ENCODE peak calls at places on chromosome 15, in six cellular contexts. One of them, this sample, is unnamed.

GRCh38 chr15:80563372-80563997 is 131.6 kb upstream of the ABHD17C start:
- DNase-seq in fibroblast of pulmonary artery: no peak
- DNase-seq in choroid plexus epithelial cell: no peak
- DNase-seq in transverse colon: no peak
- DNase-seq in psoas muscle: no peak
- DNase-seq in adrenal gland: no peak
- DNase-seq in this sample: peak; percentile 3

GRCh38 chr15:83695246-83695645 is 41.3 kb downstream of the ADAMTSL3 start:
- DNase-seq in fibroblast of pulmonary artery: no peak
- DNase-seq in choroid plexus epithelial cell: peak; percentile 54
- DNase-seq in transverse colon: no peak
- DNase-seq in psoas muscle: no peak
- DNase-seq in adrenal gland: no peak
- DNase-seq in this sample: no peak

GRCh38 chr15:73923488-73924164 is 2.6 kb upstream of the LOXL1 start:
- DNase-seq in fibroblast of pulmonary artery: no peak
- DNase-seq in choroid plexus epithelial cell: no peak
- DNase-seq in transverse colon: no peak
- DNase-seq in psoas muscle: no peak
- DNase-seq in adrenal gland: no peak
- DNase-seq in this sample: no peak

GRCh38 chr15:76973906-76974305 is 21.0 kb upstream of the PSTPIP1 start:
- DNase-seq in fibroblast of pulmonary artery: no peak
- DNase-seq in choroid plexus epithelial cell: no peak
- DNase-seq in transverse colon: no peak
- DNase-seq in psoas muscle: no peak
- DNase-seq in adrenal gland: no peak
- DNase-seq in this sample: no peak

GRCh38 chr15:42152196-42152920 is 4.1 kb downstream of the PLA2G4F start:
- DNase-seq in fibroblast of pulmonary artery: no peak
- DNase-seq in choroid plexus epithelial cell: no peak
- DNase-seq in transverse colon: peak; percentile 73
- DNase-seq in psoas muscle: peak; percentile 51
- DNase-seq in adrenal gland: no peak
- DNase-seq in this sample: no peak

GRCh38 chr15:79942656-79943481 is 28.1 kb downstream of the BCL2A1 start:
- DNase-seq in fibroblast of pulmonary artery: no peak
- DNase-seq in choroid plexus epithelial cell: peak; percentile 66
- DNase-seq in transverse colon: no peak
- DNase-seq in psoas muscle: no peak
- DNase-seq in adrenal gland: no peak
- DNase-seq in this sample: no peak

GRCh38 chr15:67003586-67003985 is 61.8 kb upstream of the SMAD3 start:
- DNase-seq in fibroblast of pulmonary artery: peak; percentile 12
- DNase-seq in choroid plexus epithelial cell: no peak
- DNase-seq in transverse colon: no peak
- DNase-seq in psoas muscle: no peak
- DNase-seq in adrenal gland: no peak
- DNase-seq in this sample: no peak

GRCh38 chr15:35522061-35522460 is 23.9 kb downstream of the DPH6 start:
- DNase-seq in fibroblast of pulmonary artery: peak; percentile 52
- DNase-seq in choroid plexus epithelial cell: peak; percentile 51
- DNase-seq in transverse colon: no peak
- DNase-seq in psoas muscle: no peak
- DNase-seq in adrenal gland: no peak
- DNase-seq in this sample: no peak

GRCh38 chr15:99436472-99437314 is 129.1 kb upstream of the MEF2A start:
- DNase-seq in fibroblast of pulmonary artery: no peak
- DNase-seq in choroid plexus epithelial cell: no peak
- DNase-seq in transverse colon: no peak
- DNase-seq in psoas muscle: no peak
- DNase-seq in adrenal gland: no peak
- DNase-seq in this sample: no peak

GRCh38 chr15:92724144-92724543 is 68.6 kb upstream of the FAM174B start:
- DNase-seq in fibroblast of pulmonary artery: no peak
- DNase-seq in choroid plexus epithelial cell: no peak
- DNase-seq in transverse colon: no peak
- DNase-seq in psoas muscle: no peak
- DNase-seq in adrenal gland: no peak
- DNase-seq in this sample: no peak

GRCh38 chr15:50890751-50891150 is 17.7 kb upstream of the AP4E1 start:
- DNase-seq in fibroblast of pulmonary artery: no peak
- DNase-seq in choroid plexus epithelial cell: no peak
- DNase-seq in transverse colon: no peak
- DNase-seq in psoas muscle: no peak
- DNase-seq in adrenal gland: no peak
- DNase-seq in this sample: no peak

GRCh38 chr15:45023659-45024320 is 795 bp downstream of the SORD start:
- DNase-seq in fibroblast of pulmonary artery: peak; percentile 9
- DNase-seq in choroid plexus epithelial cell: peak; percentile 28
- DNase-seq in transverse colon: no peak
- DNase-seq in psoas muscle: no peak
- DNase-seq in adrenal gland: no peak
- DNase-seq in this sample: no peak

GRCh38 chr15:41772720-41773331 is 1.5 kb upstream of the MAPKBP1 start:
- DNase-seq in fibroblast of pulmonary artery: peak; percentile 83
- DNase-seq in choroid plexus epithelial cell: peak; percentile 84
- DNase-seq in transverse colon: peak; percentile 55
- DNase-seq in psoas muscle: no peak
- DNase-seq in adrenal gland: peak; percentile 37
- DNase-seq in this sample: peak; percentile 63

GRCh38 chr15:96334017-96334704 is 3.7 kb downstream of the NR2F2 start:
- DNase-seq in fibroblast of pulmonary artery: peak; percentile 29
- DNase-seq in choroid plexus epithelial cell: peak; percentile 55
- DNase-seq in transverse colon: peak; percentile 13
- DNase-seq in psoas muscle: no peak
- DNase-seq in adrenal gland: peak; percentile 25
- DNase-seq in this sample: peak; percentile 7

GRCh38 chr15:31091531-31091930 is 10.0 kb downstream of the TRPM1 start:
- DNase-seq in fibroblast of pulmonary artery: no peak
- DNase-seq in choroid plexus epithelial cell: peak; percentile 82
- DNase-seq in transverse colon: no peak
- DNase-seq in psoas muscle: no peak
- DNase-seq in adrenal gland: no peak
- DNase-seq in this sample: no peak

GRCh38 chr15:37880009-37880834 is 54.2 kb upstream of the TMCO5A start:
- DNase-seq in fibroblast of pulmonary artery: peak; percentile 82
- DNase-seq in choroid plexus epithelial cell: peak; percentile 84
- DNase-seq in transverse colon: no peak
- DNase-seq in psoas muscle: no peak
- DNase-seq in adrenal gland: no peak
- DNase-seq in this sample: no peak

GRCh38 chr15:40828447-40829036 is at the start of gene PPP1R14D:
- DNase-seq in fibroblast of pulmonary artery: no peak
- DNase-seq in choroid plexus epithelial cell: no peak
- DNase-seq in transverse colon: peak; percentile 88
- DNase-seq in psoas muscle: no peak
- DNase-seq in adrenal gland: no peak
- DNase-seq in this sample: no peak

GRCh38 chr15:39345176-39345575 is 235.7 kb upstream of the THBS1 start:
- DNase-seq in fibroblast of pulmonary artery: no peak
- DNase-seq in choroid plexus epithelial cell: no peak
- DNase-seq in transverse colon: no peak
- DNase-seq in psoas muscle: no peak
- DNase-seq in adrenal gland: no peak
- DNase-seq in this sample: no peak

GRCh38 chr15:76330281-76330680 is 6.3 kb upstream of the ISL2 start:
- DNase-seq in fibroblast of pulmonary artery: peak; percentile 71
- DNase-seq in choroid plexus epithelial cell: peak; percentile 75
- DNase-seq in transverse colon: peak; percentile 47
- DNase-seq in psoas muscle: no peak
- DNase-seq in adrenal gland: peak; percentile 57
- DNase-seq in this sample: no peak

GRCh38 chr15:74616996-74617395 is 1.4 kb downstream of the CLK3 start:
- DNase-seq in fibroblast of pulmonary artery: no peak
- DNase-seq in choroid plexus epithelial cell: no peak
- DNase-seq in transverse colon: no peak
- DNase-seq in psoas muscle: no peak
- DNase-seq in adrenal gland: no peak
- DNase-seq in this sample: no peak

GRCh38 chr15:87638554-87639083 is 617.9 kb downstream of the NTRK3 start:
- DNase-seq in fibroblast of pulmonary artery: no peak
- DNase-seq in choroid plexus epithelial cell: no peak
- DNase-seq in transverse colon: no peak
- DNase-seq in psoas muscle: no peak
- DNase-seq in adrenal gland: no peak
- DNase-seq in this sample: no peak

DNA sequence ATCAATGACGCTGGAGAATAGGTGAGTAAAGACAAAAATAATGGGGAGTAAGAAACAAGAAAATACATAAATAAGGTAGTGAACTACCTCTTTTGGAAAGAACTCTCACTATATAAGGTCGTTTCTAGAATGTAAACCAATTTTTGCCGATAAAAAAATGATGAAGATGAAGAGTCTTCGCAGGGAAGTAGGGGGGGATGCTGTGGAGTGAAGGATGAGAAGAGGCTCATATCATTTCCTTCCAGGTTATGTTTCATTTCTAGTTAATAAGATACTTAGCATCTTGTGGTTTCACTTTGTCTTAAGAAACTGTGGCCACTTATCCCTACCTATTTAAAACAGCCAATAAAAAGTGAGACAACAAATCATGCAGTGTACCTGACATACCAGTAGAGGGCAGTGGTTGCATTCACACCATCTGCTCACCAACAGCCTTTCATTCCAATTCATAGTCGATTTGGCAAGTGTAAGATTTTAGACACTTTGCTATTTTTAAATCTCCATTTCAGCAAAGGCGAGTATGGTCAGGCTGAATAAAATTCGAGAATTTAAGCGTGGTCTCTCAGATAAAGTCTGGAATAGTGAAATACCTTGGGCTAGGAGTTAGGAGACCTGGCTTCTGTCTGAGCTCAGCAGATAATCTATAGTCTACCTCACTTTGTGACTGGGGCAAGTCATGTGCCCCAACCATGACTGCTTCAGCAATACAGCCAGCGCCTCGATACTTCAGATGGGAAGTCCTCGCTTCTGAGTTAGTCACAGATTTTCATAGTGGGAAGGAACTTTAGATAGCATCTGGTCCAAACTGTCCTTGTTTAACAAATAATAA is 28.9 kb upstream of the ICE2 start:
- DNase-seq in fibroblast of pulmonary artery: peak; percentile 83
- DNase-seq in choroid plexus epithelial cell: peak; percentile 89
- DNase-seq in transverse colon: peak; percentile 33
- DNase-seq in psoas muscle: no peak
- DNase-seq in adrenal gland: peak; percentile 44
- DNase-seq in this sample: peak; percentile 72
- TF ChIP-seq CTCF in fibroblast of pulmonary artery: peak; percentile 99
- TF ChIP-seq CTCF in choroid plexus epithelial cell: peak; percentile 90
- TF ChIP-seq CTCF in transverse colon: peak; percentile 89
- TF ChIP-seq CTCF in psoas muscle: peak; percentile 97
- TF ChIP-seq CTCF in adrenal gland: peak; percentile 89
- TF ChIP-seq CTCF in this sample: peak; percentile 83

GRCh38 chr15:60969658-60970057 is 259.4 kb downstream of the RORA start:
- DNase-seq in fibroblast of pulmonary artery: no peak
- DNase-seq in choroid plexus epithelial cell: no peak
- DNase-seq in transverse colon: no peak
- DNase-seq in psoas muscle: no peak
- DNase-seq in adrenal gland: no peak
- DNase-seq in this sample: no peak

GRCh38 chr15:60972866-60973265 is 256.2 kb downstream of the RORA start:
- DNase-seq in fibroblast of pulmonary artery: peak; percentile 76
- DNase-seq in choroid plexus epithelial cell: peak; percentile 71
- DNase-seq in transverse colon: no peak
- DNase-seq in psoas muscle: no peak
- DNase-seq in adrenal gland: no peak
- DNase-seq in this sample: no peak

GRCh38 chr15:60970246-60971170 is 258.6 kb downstream of the RORA start:
- DNase-seq in fibroblast of pulmonary artery: no peak
- DNase-seq in choroid plexus epithelial cell: peak; percentile 39
- DNase-seq in transverse colon: no peak
- DNase-seq in psoas muscle: no peak
- DNase-seq in adrenal gland: no peak
- DNase-seq in this sample: no peak

GRCh38 chr15:60972301-60972700 is 256.8 kb downstream of the RORA start:
- DNase-seq in fibroblast of pulmonary artery: peak; percentile 73
- DNase-seq in choroid plexus epithelial cell: peak; percentile 93
- DNase-seq in transverse colon: no peak
- DNase-seq in psoas muscle: no peak
- DNase-seq in adrenal gland: no peak
- DNase-seq in this sample: no peak

DNA sequence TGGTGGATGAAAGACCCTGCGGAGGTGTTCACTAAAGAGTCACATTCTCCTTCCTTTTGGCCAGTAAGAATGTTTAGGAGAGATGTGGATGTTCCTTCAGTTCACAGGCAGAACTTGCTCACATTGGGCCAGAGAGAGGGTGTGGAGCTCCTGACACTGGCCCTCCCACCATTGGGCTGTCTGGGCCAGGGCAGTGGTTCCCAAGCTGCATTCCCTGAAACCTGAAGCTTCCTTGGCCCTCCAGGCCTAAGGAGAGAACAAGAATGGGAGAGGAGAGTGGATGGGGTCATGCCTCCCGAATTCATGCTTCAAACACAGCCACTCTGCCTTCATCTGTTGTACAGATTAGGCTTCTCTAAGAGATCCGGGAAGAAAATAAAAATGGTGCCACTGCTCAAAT is 257.4 kb downstream of the RORA start:
- DNase-seq in fibroblast of pulmonary artery: no peak
- DNase-seq in choroid plexus epithelial cell: no peak
- DNase-seq in transverse colon: no peak
- DNase-seq in psoas muscle: no peak
- DNase-seq in adrenal gland: no peak
- DNase-seq in this sample: no peak
- TF ChIP-seq CTCF in fibroblast of pulmonary artery: no peak
- TF ChIP-seq CTCF in choroid plexus epithelial cell: no peak
- TF ChIP-seq CTCF in transverse colon: no peak
- TF ChIP-seq CTCF in psoas muscle: no peak
- TF ChIP-seq CTCF in adrenal gland: no peak
- TF ChIP-seq CTCF in this sample: no peak

GRCh38 chr15:57969355-57969754 is 96.2 kb downstream of the ALDH1A2 start:
- DNase-seq in fibroblast of pulmonary artery: peak; percentile 60
- DNase-seq in choroid plexus epithelial cell: peak; percentile 62
- DNase-seq in transverse colon: no peak
- DNase-seq in psoas muscle: no peak
- DNase-seq in adrenal gland: no peak
- DNase-seq in this sample: no peak
- TF ChIP-seq CTCF in fibroblast of pulmonary artery: peak; percentile 49
- TF ChIP-seq CTCF in choroid plexus epithelial cell: peak; percentile 64
- TF ChIP-seq CTCF in transverse colon: peak; percentile 30
- TF ChIP-seq CTCF in psoas muscle: no peak
- TF ChIP-seq CTCF in adrenal gland: no peak
- TF ChIP-seq CTCF in this sample: no peak

GRCh38 chr15:100908466-100908865 is 10.7 kb upstream of the LRRK1 start:
- DNase-seq in fibroblast of pulmonary artery: no peak
- DNase-seq in choroid plexus epithelial cell: no peak
- DNase-seq in transverse colon: no peak
- DNase-seq in psoas muscle: no peak
- DNase-seq in adrenal gland: no peak
- DNase-seq in this sample: no peak

GRCh38 chr15:100909582-100909981 is 9.6 kb upstream of the LRRK1 start:
- DNase-seq in fibroblast of pulmonary artery: no peak
- DNase-seq in choroid plexus epithelial cell: no peak
- DNase-seq in transverse colon: no peak
- DNase-seq in psoas muscle: no peak
- DNase-seq in adrenal gland: no peak
- DNase-seq in this sample: no peak

GRCh38 chr15:100910556-100910955 is 8.6 kb upstream of the LRRK1 start:
- DNase-seq in fibroblast of pulmonary artery: no peak
- DNase-seq in choroid plexus epithelial cell: no peak
- DNase-seq in transverse colon: no peak
- DNase-seq in psoas muscle: no peak
- DNase-seq in adrenal gland: no peak
- DNase-seq in this sample: no peak

GRCh38 chr15:100911086-100911485 is 8.1 kb upstream of the LRRK1 start:
- DNase-seq in fibroblast of pulmonary artery: no peak
- DNase-seq in choroid plexus epithelial cell: no peak
- DNase-seq in transverse colon: no peak
- DNase-seq in psoas muscle: no peak
- DNase-seq in adrenal gland: no peak
- DNase-seq in this sample: no peak

GRCh38 chr15:100910119-100910518 is 9.0 kb upstream of the LRRK1 start:
- DNase-seq in fibroblast of pulmonary artery: no peak
- DNase-seq in choroid plexus epithelial cell: no peak
- DNase-seq in transverse colon: no peak
- DNase-seq in psoas muscle: no peak
- DNase-seq in adrenal gland: no peak
- DNase-seq in this sample: no peak
- TF ChIP-seq CTCF in fibroblast of pulmonary artery: peak; percentile 26
- TF ChIP-seq CTCF in choroid plexus epithelial cell: peak; percentile 60
- TF ChIP-seq CTCF in transverse colon: no peak
- TF ChIP-seq CTCF in psoas muscle: no peak
- TF ChIP-seq CTCF in adrenal gland: no peak
- TF ChIP-seq CTCF in this sample: no peak